ENCODE peak calls at places on chromosome 6, in seven cellular contexts. I is small intestine, J is stomach, R is amniotic stem cell, H is T-cell, X is mucosa of descending colon, G is NCI-H345. C is an unnamed sample.

GRCh38 chr6:113591896-113592827 is 265.0 kb upstream of the MARCKS start:
- DNase-seq in R (no peak), J (no peak), X (no peak), H (no peak), G (peak), I (peak), C (no peak)

GRCh38 chr6:12024715-12025434 is 12.8 kb downstream of the HIVEP1 start:
- DNase-seq in G (no peak), X (no peak), R (peak), I (no peak), H (no peak), J (no peak), C (no peak)

GRCh38 chr6:44043036-44043478 is 84.2 kb downstream of the MRPL14 start:
- DNase-seq in R (no peak), G (no peak), X (no peak), I (peak), H (no peak), J (no peak), C (peak)

GRCh38 chr6:101401792-101402617 is 8.5 kb downstream of the GRIK2 start:
- DNase-seq in X (no peak), R (no peak), H (no peak), J (no peak), G (no peak), I (no peak), C (no peak)

GRCh38 chr6:157227202-157228166 is 95.8 kb downstream of the TMEM242 start:
- DNase-seq in R (no peak), I (no peak), J (no peak), G (peak), H (peak), X (no peak), C (no peak)

GRCh38 chr6:111862727-111863126 is 10.5 kb downstream of the FYN start:
- DNase-seq in H (no peak), I (no peak), R (no peak), G (no peak), J (no peak), X (no peak), C (no peak)

GRCh38 chr6:127554435-127555006 is 22.5 kb upstream of the C6orf58 start:
- DNase-seq in R (no peak), J (peak), X (no peak), H (no peak), I (peak), G (peak), C (peak)

GRCh38 chr6:56765494-56765893 is 122.8 kb upstream of the DST start:
- DNase-seq in J (no peak), G (no peak), I (no peak), H (no peak), X (no peak), R (no peak), C (no peak)

GRCh38 chr6:145904391-145904790 is 59.8 kb downstream of the SHPRH start:
- DNase-seq in G (no peak), R (no peak), X (no peak), H (no peak), J (no peak), I (no peak), C (no peak)

GRCh38 chr6:129546702-129547101 is 163.3 kb downstream of the ARHGAP18 start:
- DNase-seq in G (no peak), H (no peak), X (no peak), I (no peak), R (no peak), J (no peak), C (no peak)

GRCh38 chr6:43076093-43076927 is at the start of gene PTK7:
- DNase-seq in J (peak), I (no peak), R (peak), H (no peak), X (peak), G (peak), C (peak)

C was measured in Caki2.